ENCODE peak calls at places on chromosome 21, in seven cellular contexts. R, Z, E, F, K, H and M are unnamed samples.

GRCh38 chr21:42754270-42754933 is 101.0 kb downstream of the PDE9A start:
- DNase-seq in R (no peak), Z (no peak), E (no peak), F (no peak), K (no peak), H (no peak), M (no peak)

GRCh38 chr21:39721885-39722284 is 23.1 kb upstream of the IGSF5 start:
- DNase-seq in R (no peak), Z (no peak), E (no peak), F (no peak), K (no peak), H (no peak), M (no peak)

GRCh38 chr21:42301371-42302291 is 13.6 kb downstream of the TFF3 start:
- DNase-seq in R (no peak), Z (no peak), E (no peak), F (no peak), K (no peak), H (no peak), M (no peak)

GRCh38 chr21:44953628-44954021 is 13.8 kb downstream of the SLX9 start:
- DNase-seq in R (no peak), Z (no peak), E (no peak), F (no peak), K (no peak), H (no peak), M (no peak)

GRCh38 chr21:44802396-44803153 is 955 bp upstream of the UBE2G2 start:
- DNase-seq in R (no peak), Z (peak; percentile 81), E (no peak), F (peak; percentile 55), K (no peak), H (peak; percentile 73), M (no peak)

GRCh38 chr21:33458861-33459260 is 20.9 kb downstream of the TMEM50B start:
- DNase-seq in R (no peak), Z (no peak), E (no peak), F (no peak), K (no peak), H (no peak), M (no peak)

GRCh38 chr21:45719177-45719802 is 75.8 kb downstream of the PCBP3 start:
- DNase-seq in R (no peak), Z (no peak), E (no peak), F (no peak), K (no peak), H (no peak), M (peak; percentile 9)

GRCh38 chr21:42568834-42569731 is 55.4 kb downstream of the SLC37A1 start:
- DNase-seq in R (no peak), Z (no peak), E (no peak), F (no peak), K (no peak), H (no peak), M (no peak)

GRCh38 chr21:45282283-45283018 is 5.2 kb downstream of the POFUT2 start:
- DNase-seq in R (no peak), Z (no peak), E (no peak), F (no peak), K (no peak), H (no peak), M (no peak)

DNA sequence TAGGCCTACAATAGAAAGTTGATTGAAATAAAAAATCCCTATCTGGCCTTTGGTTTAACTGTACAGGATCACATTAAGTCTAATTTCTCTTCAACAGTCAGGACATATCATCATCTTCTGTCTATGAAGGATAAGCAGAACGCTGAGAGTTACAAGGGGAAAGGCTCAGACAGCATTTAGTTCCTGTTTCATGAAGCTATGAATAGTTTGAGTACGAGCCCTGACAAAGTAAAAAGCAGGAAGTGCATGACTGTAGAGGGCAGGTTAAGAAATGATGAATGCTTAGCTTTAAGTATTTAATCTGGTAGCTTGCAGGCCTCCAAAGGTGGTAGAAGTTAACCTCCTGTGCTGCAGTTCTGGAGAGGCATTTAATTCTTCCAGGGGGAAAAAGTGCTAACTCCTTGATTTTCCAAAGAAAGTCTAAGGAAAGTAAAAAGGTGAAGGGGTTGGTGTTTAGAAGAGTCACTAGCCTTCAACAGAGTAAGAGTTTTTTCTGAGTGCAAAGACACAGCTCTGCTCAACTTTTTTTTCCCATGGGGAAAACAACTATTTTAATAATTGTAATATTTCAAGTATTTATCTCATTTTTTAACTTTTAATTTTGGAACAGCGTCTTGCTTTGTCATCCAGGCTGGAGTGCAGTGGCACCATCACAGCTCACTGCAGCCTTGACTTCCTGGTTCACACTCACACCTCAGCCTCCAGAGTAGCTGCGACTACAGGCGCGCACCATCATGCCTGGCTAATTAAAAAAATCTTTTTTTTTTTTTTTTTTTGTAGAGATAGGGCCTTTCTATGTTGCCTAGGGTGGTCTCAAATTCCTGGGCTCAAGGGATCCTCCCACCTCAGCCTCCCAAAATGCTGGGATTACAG is 202.8 kb downstream of the APP start:
- DNase-seq in R (no peak), Z (no peak), E (no peak), F (no peak), K (no peak), H (no peak), M (peak; percentile 44)
- TF ChIP-seq SIN3A in R (no peak), Z (no peak), E (no peak), F (no peak), K (no peak), H (no peak), M (no peak)

DNA sequence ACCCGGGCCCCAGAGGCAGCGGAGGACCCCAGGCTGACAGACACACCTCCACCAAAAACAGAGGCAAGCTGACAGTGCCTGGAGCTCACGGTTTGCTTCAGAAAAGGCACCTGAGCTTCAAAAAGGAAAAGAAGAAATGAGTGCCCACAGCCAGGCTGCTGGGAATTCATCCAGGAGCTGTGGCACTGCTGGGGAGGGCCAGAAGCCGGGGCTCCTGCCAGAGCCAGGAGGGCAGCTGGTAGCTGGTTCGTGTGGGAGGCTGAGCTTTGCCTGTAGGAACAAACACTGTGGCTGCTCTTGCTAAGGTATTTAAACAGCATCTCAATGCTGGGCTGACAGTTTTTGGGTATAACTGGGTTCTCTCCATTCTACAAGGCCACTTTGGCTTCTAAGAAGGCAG is 19.5 kb downstream of the KCNJ6 start:
- DNase-seq in R (no peak), Z (no peak), E (no peak), F (no peak), K (no peak), H (no peak), M (no peak)
- TF ChIP-seq SIN3A in R (no peak), Z (no peak), E (no peak), F (no peak), K (no peak), H (no peak), M (no peak)

GRCh38 chr21:37564341-37564923 is 197.9 kb downstream of the DYRK1A start:
- DNase-seq in R (peak; percentile 91), Z (peak; percentile 60), E (peak; percentile 98), F (peak; percentile 66), K (no peak), H (peak; percentile 80), M (peak; percentile 58)
- TF ChIP-seq SIN3A in R (no peak), Z (no peak), E (no peak), F (no peak), K (no peak), H (no peak), M (no peak)

DNA sequence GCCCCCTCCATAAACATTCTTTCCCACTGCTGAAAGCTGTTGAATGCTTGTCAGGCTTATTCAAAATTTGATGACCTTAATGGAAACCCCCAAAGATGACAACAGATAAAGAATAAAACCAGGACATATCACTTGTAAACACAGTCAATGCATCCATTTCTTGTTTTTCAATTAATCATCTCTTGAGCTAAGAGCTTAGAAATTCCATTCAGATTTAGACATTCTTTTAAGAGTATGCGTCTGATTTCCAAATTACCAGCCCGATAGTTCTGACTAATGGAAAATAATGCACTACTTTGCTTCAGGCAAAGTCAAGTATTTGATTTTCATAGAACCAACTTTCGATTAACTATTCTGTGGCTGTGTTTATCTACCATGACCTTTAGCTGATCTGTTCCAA is 100.6 kb upstream of the RUNX1 start:
- DNase-seq in R (no peak), Z (no peak), E (no peak), F (no peak), K (no peak), H (no peak), M (no peak)
- TF ChIP-seq SIN3A in R (no peak), Z (no peak), E (no peak), F (no peak), K (no peak), H (no peak), M (no peak)

GRCh38 chr21:28111151-28111619 is 881.5 kb downstream of the LTN1 start:
- DNase-seq in R (no peak), Z (no peak), E (no peak), F (peak; percentile 67), K (no peak), H (no peak), M (no peak)
- TF ChIP-seq SIN3A in R (no peak), Z (no peak), E (no peak), F (peak; percentile 93), K (no peak), H (no peak), M (no peak)

GRCh38 chr21:35150562-35151226 is 101.6 kb upstream of the RUNX1 start:
- DNase-seq in R (no peak), Z (no peak), E (no peak), F (no peak), K (no peak), H (no peak), M (no peak)
- TF ChIP-seq SIN3A in R (no peak), Z (no peak), E (no peak), F (no peak), K (no peak), H (no peak), M (no peak)

GRCh38 chr21:14541840-14542495 is 4.1 kb downstream of the SAMSN1 start:
- DNase-seq in R (no peak), Z (no peak), E (no peak), F (no peak), K (no peak), H (no peak), M (no peak)
- TF ChIP-seq SIN3A in R (no peak), Z (no peak), E (no peak), F (no peak), K (no peak), H (no peak), M (no peak)